ENCODE peak calls at places on chromosomes 2 and 18, in five cellular contexts. F is transverse colon, P is hepatocyte, U is tibial artery, O is colonic mucosa. X is an unnamed sample.

GRCh38 chr2:202657876-202658275 is 23.1 kb downstream of the FAM117B start:
- DNase-seq in F (no peak), O (no peak), P (no peak), U (no peak), X (no peak)

GRCh38 chr2:170313636-170314348 is 135.8 kb downstream of the MYO3B start:
- DNase-seq in F (no peak), U (no peak), P (no peak), O (no peak), X (no peak)

GRCh38 chr2:128249555-128249954 is 69.1 kb downstream of the HS6ST1 start:
- DNase-seq in O (no peak), P (no peak), U (no peak), F (no peak), X (no peak)

GRCh38 chr2:40165503-40165867 is 286.4 kb downstream of the SLC8A1 start:
- DNase-seq in P (no peak), O (no peak), U (peak; percentile 34), F (no peak), X (no peak)

GRCh38 chr18:60196818-60197217 is 175.8 kb downstream of the MC4R start:
- DNase-seq in P (no peak), F (no peak), U (no peak), O (no peak), X (no peak)

GRCh38 chr2:132670104-132670960 is at the start of gene LYPD1:
- DNase-seq in U (no peak), F (no peak), P (peak; percentile 55), O (peak; percentile 25), X (no peak)

GRCh38 chr2:217371681-217372297 is 511.9 kb upstream of the TNP1 start:
- DNase-seq in O (no peak), P (no peak), U (no peak), F (no peak), X (no peak)

GRCh38 chr2:23988371-23988770 is 21.5 kb upstream of the MFSD2B start:
- DNase-seq in P (no peak), U (no peak), F (no peak), O (no peak), X (no peak)

GRCh38 chr2:40556739-40557138 is 104.8 kb upstream of the SLC8A1 start:
- DNase-seq in U (no peak), P (no peak), O (no peak), F (no peak), X (no peak)

GRCh38 chr2:101830555-101830954 is 133.0 kb downstream of the MAP4K4 start:
- DNase-seq in P (no peak), O (no peak), F (no peak), U (no peak), X (no peak)

GRCh38 chr18:44325903-44326650 is 354.6 kb upstream of the SETBP1 start:
- DNase-seq in F (peak; percentile 66), P (peak; percentile 79), U (peak; percentile 47), O (peak; percentile 75), X (no peak)

GRCh38 chr2:239935789-239936758 is 89.1 kb downstream of the NDUFA10 start:
- DNase-seq in O (no peak), U (no peak), F (no peak), P (no peak), X (no peak)

GRCh38 chr2:222892321-222892720 is 31.5 kb downstream of the ACSL3 start:
- DNase-seq in U (no peak), P (no peak), F (no peak), O (no peak), X (no peak)

GRCh38 chr2:65435625-65436168 is 3.3 kb upstream of the SPRED2 start:
- DNase-seq in O (peak; percentile 82), F (peak; percentile 85), P (peak; percentile 93), U (peak; percentile 83), X (peak; percentile 84)

GRCh38 chr18:50192903-50193795 is 1.8 kb downstream of the MYO5B start:
- DNase-seq in U (no peak), P (peak; percentile 34), O (peak; percentile 51), F (peak; percentile 42), X (no peak)

GRCh38 chr18:3411854-3412268 is 38.1 kb upstream of the TGIF1 start:
- DNase-seq in O (peak; percentile 67), U (no peak), P (no peak), F (peak; percentile 49), X (peak; percentile 74)

GRCh38 chr2:30335981-30336538 is 104.7 kb downstream of the LBH start:
- DNase-seq in U (no peak), P (no peak), F (no peak), O (no peak), X (no peak)

GRCh38 chr2:24832991-24833671 is 39.9 kb downstream of the CENPO start:
- DNase-seq in O (no peak), P (no peak), U (no peak), F (no peak), X (no peak)

GRCh38 chr2:11749646-11750349 is 3.4 kb downstream of the LPIN1 start:
- DNase-seq in U (no peak), P (no peak), F (peak; percentile 53), O (no peak), X (no peak)

GRCh38 chr2:10835052-10835970 is 22.7 kb upstream of the PDIA6 start:
- DNase-seq in P (peak; percentile 87), F (peak; percentile 88), O (peak; percentile 94), U (no peak), X (peak; percentile 91)

GRCh38 chr2:191030521-191031154 is 16.7 kb upstream of the STAT1 start:
- DNase-seq in P (peak; percentile 67), F (no peak), U (no peak), O (peak; percentile 50), X (no peak)

GRCh38 chr2:240741091-240741490 is 49.4 kb downstream of the AQP12A start:
- DNase-seq in O (no peak), U (no peak), F (no peak), P (no peak), X (no peak)

GRCh38 chr2:239297142-239298125 is 103.4 kb downstream of the HDAC4 start:
- DNase-seq in F (peak; percentile 8), P (no peak), O (no peak), U (peak; percentile 19), X (peak; percentile 44)

GRCh38 chr18:475202-475624 is 25.3 kb downstream of the COLEC12 start:
- DNase-seq in O (no peak), P (no peak), U (no peak), F (no peak), X (no peak)

GRCh38 chr2:137202310-137202709 is 437.0 kb downstream of the THSD7B start:
- DNase-seq in F (no peak), P (peak; percentile 15), U (no peak), O (no peak), X (no peak)

GRCh38 chr2:12536926-12537325 is 179.8 kb upstream of the TRIB2 start:
- DNase-seq in P (no peak), F (no peak), O (no peak), U (no peak), X (no peak)

GRCh38 chr2:1234731-1235308 is 178.4 kb upstream of the TPO start:
- DNase-seq in P (no peak), F (no peak), U (no peak), O (no peak), X (no peak)

GRCh38 chr2:4745596-4745995 is 946.6 kb upstream of the SOX11 start:
- DNase-seq in F (no peak), O (no peak), P (no peak), U (no peak), X (no peak)

GRCh38 chr2:134892282-134893054 is 26.2 kb upstream of the CCNT2 start:
- DNase-seq in F (no peak), U (no peak), P (peak; percentile 12), O (no peak), X (no peak)

GRCh38 chr18:79283341-79283879 is 112.3 kb upstream of the NFATC1 start:
- DNase-seq in O (no peak), U (no peak), F (no peak), P (no peak), X (no peak)

GRCh38 chr2:234291765-234292204 is 205.1 kb downstream of the ARL4C start:
- DNase-seq in U (no peak), F (peak; percentile 75), P (peak; percentile 52), O (peak; percentile 46), X (no peak)

GRCh38 chr2:108199726-108200125 is 40.0 kb upstream of the SULT1C3 start:
- DNase-seq in P (no peak), F (no peak), O (no peak), U (no peak), X (no peak)

GRCh38 chr2:64768426-64769033 is 114.8 kb upstream of the SERTAD2 start:
- DNase-seq in P (no peak), O (peak; percentile 42), F (no peak), U (no peak), X (no peak)

GRCh38 chr2:101388232-101388631 is 929 bp upstream of the CREG2 start:
- DNase-seq in P (peak; percentile 57), O (no peak), F (no peak), U (no peak), X (no peak)

GRCh38 chr18:53225567-53226325 is 885.7 kb downstream of the DCC start:
- DNase-seq in F (no peak), O (no peak), U (no peak), P (no peak), X (no peak)

GRCh38 chr2:12317286-12317685 is 399.4 kb upstream of the TRIB2 start:
- DNase-seq in P (no peak), O (no peak), U (no peak), F (no peak), X (no peak)

GRCh38 chr2:8754056-8754790 is 72.4 kb downstream of the ID2 start:
- DNase-seq in O (no peak), F (no peak), U (no peak), P (no peak), X (no peak)

GRCh38 chr2:230592775-230593174 is 119.9 kb upstream of the CAB39 start:
- DNase-seq in F (no peak), P (no peak), U (no peak), O (no peak), X (no peak)
- H3K27ac ChIP-seq in F (no peak overlapping the region), P (no peak overlapping the region), U (no peak overlapping the region), O (no peak overlapping the region), X (no peak overlapping the region)

GRCh38 chr2:174856447-174856846 is 92.2 kb upstream of the CHRNA1 start:
- DNase-seq in U (no peak), F (no peak), P (no peak), O (no peak), X (no peak)

GRCh38 chr2:174863183-174863582 is 98.9 kb upstream of the CHRNA1 start:
- DNase-seq in O (no peak), P (no peak), F (no peak), U (no peak), X (no peak)

GRCh38 chr2:174858745-174859144 is 94.5 kb upstream of the CHRNA1 start:
- DNase-seq in U (no peak), O (no peak), F (no peak), P (no peak), X (no peak)

GRCh38 chr2:174859563-174860169 is 95.4 kb upstream of the CHRNA1 start:
- DNase-seq in F (no peak), U (no peak), O (no peak), P (no peak), X (no peak)
- H3K27ac ChIP-seq in F (no peak overlapping the region), U (no peak overlapping the region), O (no peak overlapping the region), P (no peak overlapping the region), X (no peak overlapping the region)

DNA sequence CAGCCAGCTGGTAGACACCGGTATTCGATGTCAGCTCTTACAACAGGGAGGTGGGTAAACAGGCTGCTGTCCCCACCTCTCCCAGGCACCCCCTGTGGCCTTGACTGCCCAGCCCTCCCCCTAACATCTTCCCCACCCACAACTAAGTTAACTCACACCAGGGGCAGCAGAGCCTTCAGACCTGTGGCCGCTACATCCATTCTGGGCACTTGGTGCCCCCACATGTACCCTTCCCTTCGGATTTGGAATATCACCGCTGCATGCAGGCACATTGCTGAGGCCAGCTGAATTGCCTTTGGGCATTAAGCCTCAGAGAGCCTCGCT is 130.3 kb downstream of the MYCN start:
- DNase-seq in F (no peak), P (no peak), U (no peak), O (no peak), X (no peak)
- H3K27ac ChIP-seq in F (no peak overlapping the region), P (peak overlapping the region; percentile 88), U (no peak overlapping the region), O (no peak overlapping the region), X (no peak overlapping the region)

GRCh38 chr18:74995404-74995737 is 213.6 kb downstream of the PTGR3 start:
- DNase-seq in F (no peak), O (no peak), P (no peak), U (no peak), X (no peak)
- H3K27ac ChIP-seq in F (no peak overlapping the region), O (peak overlapping the region; percentile 26), P (no peak overlapping the region), U (no peak overlapping the region), X (peak overlapping the region; percentile 50)